ENCODE peak calls at places on chromosomes 11 and 22, in ten cellular contexts. T, D, X, L, R, Y, U, S, A and H are unnamed samples.

GRCh38 chr11:16786131-16786530 is 47.7 kb downstream of the C11orf58 start:
- DNase-seq in T (no peak), D (no peak), X (no peak), L (no peak), R (no peak), Y (no peak), U (no peak), S (no peak), A (no peak), H (no peak)

GRCh38 chr11:47498584-47499152 is 49.7 kb upstream of the RAPSN start:
- DNase-seq in T (no peak), D (no peak), X (no peak), L (no peak), R (no peak), Y (no peak), U (no peak), S (no peak), A (no peak), H (no peak)

GRCh38 chr11:122656631-122657101 is 1.1 kb downstream of the UBASH3B start:
- DNase-seq in T (peak; percentile 52), D (peak; percentile 44), X (no peak), L (peak; percentile 70), R (peak; percentile 43), Y (peak; percentile 43), U (peak; percentile 12), S (peak; percentile 41), A (peak; percentile 64), H (no peak)

GRCh38 chr22:36819112-36819511 is 2.3 kb upstream of the PVALB start:
- DNase-seq in T (no peak), D (no peak), X (no peak), L (no peak), R (no peak), Y (no peak), U (no peak), S (no peak), A (no peak), H (no peak)

GRCh38 chr11:129313588-129314288 is 61.9 kb upstream of the BARX2 start:
- DNase-seq in T (no peak), D (no peak), X (no peak), L (no peak), R (no peak), Y (no peak), U (no peak), S (peak; percentile 60), A (no peak), H (no peak)

GRCh38 chr22:36879775-36880174 is 19.0 kb downstream of the NCF4 start:
- DNase-seq in T (no peak), D (no peak), X (no peak), L (no peak), R (no peak), Y (no peak), U (no peak), S (peak; percentile 84), A (no peak), H (no peak)

GRCh38 chr22:24772493-24773220 is 1.9 kb downstream of the PIWIL3 start:
- DNase-seq in T (no peak), D (no peak), X (peak; percentile 9), L (peak; percentile 83), R (no peak), Y (no peak), U (no peak), S (peak; percentile 22), A (no peak), H (no peak)

GRCh38 chr11:127493330-127493729 is 492.8 kb upstream of the KIRREL3 start:
- DNase-seq in T (no peak), D (peak; percentile 56), X (no peak), L (peak; percentile 45), R (no peak), Y (no peak), U (no peak), S (peak; percentile 15), A (no peak), H (peak; percentile 12)

GRCh38 chr11:134612416-134613030 is 200.5 kb upstream of the B3GAT1 start:
- DNase-seq in T (no peak), D (no peak), X (no peak), L (no peak), R (no peak), Y (no peak), U (no peak), S (no peak), A (no peak), H (no peak)

GRCh38 chr11:80103149-80103859 is 662.5 kb upstream of the TENM4 start:
- DNase-seq in T (no peak), D (no peak), X (no peak), L (no peak), R (no peak), Y (no peak), U (no peak), S (peak; percentile 95), A (no peak), H (no peak)